ENCODE peak calls at places on chromosome 14, in six cellular contexts. S, A, K, I, D and X are unnamed samples.

GRCh38 chr14:72682188-72682587 is 211.7 kb downstream of the DPF3 start:
- DNase-seq in K (no peak), A (no peak), I (no peak), D (no peak), S (no peak), X (no peak)

GRCh38 chr14:72104011-72104613 is 171.9 kb downstream of the RGS6 start:
- DNase-seq in A (no peak), S (peak), K (no peak), I (peak), D (no peak), X (no peak)

GRCh38 chr14:44271006-44271405 is 236.1 kb downstream of the FSCB start:
- DNase-seq in S (no peak), A (no peak), I (no peak), D (no peak), K (no peak), X (no peak)

GRCh38 chr14:88277205-88277604 is 45.9 kb downstream of the KCNK10 start:
- DNase-seq in S (no peak), I (no peak), A (no peak), K (no peak), D (no peak), X (no peak)

GRCh38 chr14:32166029-32166428 is 35.8 kb upstream of the RNU6-7 start:
- DNase-seq in A (no peak), S (no peak), I (no peak), K (no peak), D (no peak), X (no peak)

GRCh38 chr14:52683985-52684520 is 11.3 kb downstream of the ERO1A start:
- DNase-seq in D (no peak), S (no peak), A (no peak), K (no peak), I (no peak), X (no peak)

GRCh38 chr14:32077081-32078029 is at the start of gene ARHGAP5:
- DNase-seq in I (peak), S (peak), D (no peak), K (no peak), A (no peak), X (peak)

GRCh38 chr14:104527857-104528459 is 51.6 kb upstream of the C14orf180 start:
- DNase-seq in K (no peak), A (no peak), D (no peak), I (no peak), S (no peak), X (no peak)

GRCh38 chr14:79730911-79731310 is 480.4 kb downstream of the DIO2 start:
- DNase-seq in A (no peak), D (no peak), S (no peak), K (no peak), I (no peak), X (no peak)

GRCh38 chr14:90487031-90487430 is 90.2 kb downstream of the CALM1 start:
- DNase-seq in D (peak), K (no peak), S (no peak), I (peak), A (no peak), X (no peak)

GRCh38 chr14:104580961-104581360 is 1.4 kb downstream of the C14orf180 start:
- DNase-seq in K (peak), I (no peak), D (peak), S (no peak), A (no peak), X (no peak)

GRCh38 chr14:72049462-72049861 is 117.2 kb downstream of the RGS6 start:
- DNase-seq in K (no peak), I (no peak), A (no peak), S (peak), D (no peak), X (no peak)

GRCh38 chr14:102565331-102565887 is 27.0 kb upstream of the RCOR1 start:
- DNase-seq in K (no peak), A (peak), S (no peak), D (no peak), I (no peak), X (peak)

GRCh38 chr14:59704054-59704453 is 127.4 kb upstream of the CCDC175 start:
- DNase-seq in A (no peak), D (no peak), I (no peak), K (no peak), S (no peak), X (no peak)

GRCh38 chr14:37143500-37143874 is 28.9 kb downstream of the SLC25A21 start:
- DNase-seq in S (no peak), D (no peak), A (peak), K (no peak), I (no peak), X (no peak)

GRCh38 chr14:88463318-88463717 is 77.9 kb downstream of the SPATA7 start:
- DNase-seq in I (no peak), K (no peak), S (peak), A (no peak), D (no peak), X (no peak)

GRCh38 chr14:75991753-75992152 is 6.2 kb downstream of the IFT43 start:
- DNase-seq in K (no peak), I (no peak), D (no peak), A (no peak), S (no peak), X (no peak)

GRCh38 chr14:63713765-63714164 is 14.1 kb downstream of the SGPP1 start:
- DNase-seq in S (no peak), I (no peak), A (no peak), K (no peak), D (no peak), X (no peak)

GRCh38 chr14:106141242-106142220 is 615.1 kb downstream of the TMEM121 start:
- DNase-seq in D (no peak), A (no peak), S (peak), K (no peak), I (no peak), X (no peak)

GRCh38 chr14:61308198-61308597 is 13.2 kb upstream of the PRKCH start:
- DNase-seq in A (no peak), D (no peak), I (no peak), K (no peak), S (no peak), X (no peak)

GRCh38 chr14:90644882-90645281 is 171.3 kb downstream of the TTC7B start:
- DNase-seq in I (no peak), D (peak), K (no peak), A (peak), S (no peak), X (no peak)

GRCh38 chr14:85789506-85789905 is 259.6 kb downstream of the FLRT2 start:
- DNase-seq in A (no peak), S (no peak), I (no peak), K (no peak), D (no peak), X (no peak)

GRCh38 chr14:64198486-64198885 is 95.7 kb downstream of the ESR2 start:
- DNase-seq in S (no peak), A (no peak), I (no peak), K (no peak), D (no peak), X (no peak)

GRCh38 chr14:102481371-102481770 is 28.2 kb downstream of the ANKRD9 start:
- DNase-seq in I (no peak), K (no peak), A (no peak), D (no peak), S (no peak), X (no peak)

GRCh38 chr14:50060871-50061663 is 55.3 kb downstream of the VCPKMT start:
- DNase-seq in I (no peak), S (peak), K (peak), D (peak), A (peak), X (peak)

GRCh38 chr14:60654303-60654925 is 5.1 kb upstream of the SIX1 start:
- DNase-seq in S (no peak), I (no peak), A (no peak), D (no peak), K (no peak), X (no peak)

GRCh38 chr14:21088687-21089086 is 9.8 kb downstream of the ZNF219 start:
- DNase-seq in K (peak), D (no peak), A (no peak), S (no peak), I (no peak), X (no peak)

GRCh38 chr14:96698846-96699543 is 98.2 kb upstream of the VRK1 start:
- DNase-seq in S (peak), D (no peak), K (no peak), I (no peak), A (no peak), X (no peak)

GRCh38 chr14:91255820-91256219 is 11.3 kb upstream of the GPR68 start:
- DNase-seq in K (no peak), A (no peak), I (no peak), S (no peak), D (no peak), X (no peak)

GRCh38 chr14:105292810-105293711 is 7.7 kb downstream of the BRF1 start:
- DNase-seq in S (no peak), D (no peak), A (no peak), K (no peak), I (no peak), X (no peak)

GRCh38 chr14:20707622-20708021 is 19.1 kb downstream of the ANG start:
- DNase-seq in D (no peak), S (no peak), K (no peak), I (no peak), A (no peak), X (no peak)

GRCh38 chr14:101721111-101721510 is 40.4 kb upstream of the PPP2R5C start:
- DNase-seq in I (no peak), D (no peak), S (no peak), A (no peak), K (no peak), X (no peak)

GRCh38 chr14:104941508-104942365 is 17.1 kb downstream of the PLD4 start:
- DNase-seq in S (no peak), K (no peak), I (peak), D (peak), A (no peak), X (no peak)

GRCh38 chr14:43981135-43981787 is 525.8 kb downstream of the FSCB start:
- DNase-seq in A (no peak), D (no peak), K (no peak), I (no peak), S (no peak), X (no peak)

DNA sequence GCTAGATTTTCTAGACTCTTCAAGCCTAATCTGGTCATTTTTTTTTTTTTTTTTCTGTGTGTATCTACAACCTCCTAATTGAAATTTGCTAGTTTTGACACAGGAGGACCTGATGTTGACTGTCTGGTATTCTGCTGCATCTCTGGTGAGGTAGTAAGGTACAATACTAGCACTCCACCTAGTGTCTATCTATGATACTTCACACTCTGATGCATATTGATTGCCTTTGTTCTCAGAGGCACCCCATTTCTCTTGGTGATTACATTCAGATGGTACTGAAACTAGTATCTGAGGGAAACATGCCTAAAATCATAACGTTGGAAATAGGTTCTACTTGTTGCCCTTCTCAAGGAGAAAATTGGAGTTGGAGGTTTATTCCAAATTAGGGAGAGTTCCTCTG is 930.5 kb upstream of the NOVA1 start:
- DNase-seq in I (no peak), D (no peak), K (no peak), S (no peak), A (no peak), X (no peak)
- TF ChIP-seq CTCF in I (peak), D (peak), K (no peak), S (no peak), A (peak), X (no peak)

GRCh38 chr14:23076785-23077408 is 18.0 kb downstream of the ACIN1 start:
- DNase-seq in D (no peak), A (no peak), S (no peak), I (no peak), K (no peak), X (no peak)
- TF ChIP-seq CTCF in D (peak), A (peak), S (peak), I (peak), K (no peak), X (peak)

DNA sequence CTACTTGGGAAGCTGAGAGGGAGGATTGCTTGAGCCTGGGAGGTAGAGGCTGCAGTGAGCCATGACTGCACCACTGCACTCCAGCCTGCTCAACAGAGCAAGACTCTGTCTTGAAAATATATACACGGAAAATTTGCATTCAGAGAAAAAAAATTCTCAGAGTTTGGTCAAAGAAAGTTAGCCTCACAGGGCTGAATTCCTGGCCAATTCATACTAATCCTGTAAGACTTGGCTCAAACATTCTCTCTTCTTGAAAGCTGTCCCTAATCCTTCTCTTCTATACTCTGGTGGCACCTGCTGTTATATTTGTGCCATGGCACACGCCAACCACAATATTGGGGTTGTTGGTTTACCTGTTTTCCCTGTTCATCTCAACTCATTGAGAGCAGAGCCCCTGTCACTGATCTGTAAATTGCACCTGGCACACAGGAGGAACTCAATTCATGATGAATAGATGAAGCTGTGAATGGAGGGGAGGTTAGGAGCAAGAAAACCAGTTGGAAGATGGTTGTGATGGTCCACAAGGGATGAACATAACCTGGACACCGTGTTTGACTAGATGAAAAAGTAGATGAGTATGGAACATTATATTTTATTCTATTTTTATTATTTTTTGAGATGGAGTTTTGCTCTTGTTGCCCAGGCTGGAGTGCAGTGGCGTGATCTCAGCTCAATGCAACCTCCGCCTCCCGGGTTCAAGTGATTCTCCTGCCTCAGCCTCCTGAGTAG is 36.8 kb upstream of the SPTSSA start:
- DNase-seq in D (no peak), S (peak), I (no peak), A (no peak), K (no peak), X (no peak)
- TF ChIP-seq CTCF in D (peak), S (peak), I (no peak), A (peak), K (no peak), X (peak)

DNA sequence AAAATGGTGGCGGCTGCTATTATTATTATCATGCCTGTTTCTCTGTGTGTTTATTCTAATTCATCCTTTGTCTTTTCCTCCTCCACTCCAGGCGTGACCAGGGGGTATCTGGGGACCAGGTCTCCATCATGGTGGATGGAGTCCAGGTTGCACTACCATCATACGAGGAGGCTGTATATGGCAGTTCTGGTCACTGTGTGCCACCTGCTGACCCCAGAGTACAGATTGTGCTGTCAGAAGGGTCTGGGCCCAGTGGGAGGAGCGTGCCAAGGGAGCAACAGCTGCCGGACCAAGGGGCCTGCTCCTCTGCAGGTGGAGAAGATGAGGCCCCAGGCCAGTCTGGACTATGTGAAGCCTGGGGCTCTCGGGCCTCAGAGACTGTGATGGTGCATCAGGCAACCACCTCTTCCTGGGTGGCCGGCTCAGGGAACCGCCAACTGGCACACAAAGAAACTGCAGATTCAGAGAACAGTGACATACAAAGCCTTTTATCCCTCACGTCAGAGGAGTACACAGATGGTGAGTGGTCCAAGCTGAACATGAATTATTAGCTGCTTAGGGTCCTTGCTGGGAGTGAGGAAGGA is 58.3 kb upstream of the SRSF5 start:
- DNase-seq in D (no peak), S (no peak), A (no peak), K (no peak), I (peak), X (no peak)
- TF ChIP-seq CTCF in D (no peak), S (no peak), A (no peak), K (no peak), I (no peak), X (peak)

GRCh38 chr14:100419856-100420255 is 96.7 kb downstream of the SLC25A47 start:
- DNase-seq in I (peak), K (no peak), S (no peak), A (no peak), D (no peak), X (no peak)
- TF ChIP-seq CTCF in I (peak), K (no peak), S (no peak), A (no peak), D (no peak), X (no peak)

GRCh38 chr14:51681411-51681810 is 29.7 kb downstream of the FRMD6 start:
- DNase-seq in S (no peak), I (no peak), D (no peak), A (no peak), K (no peak), X (no peak)

GRCh38 chr14:51682411-51682810 is 30.7 kb downstream of the FRMD6 start:
- DNase-seq in D (no peak), S (no peak), A (no peak), K (no peak), I (no peak), X (no peak)

GRCh38 chr14:51677738-51678137 is 26.0 kb downstream of the FRMD6 start:
- DNase-seq in A (no peak), D (no peak), S (no peak), I (no peak), K (no peak), X (no peak)

GRCh38 chr14:51677276-51677675 is 25.6 kb downstream of the FRMD6 start:
- DNase-seq in K (no peak), D (no peak), A (no peak), I (no peak), S (no peak), X (no peak)

DNA sequence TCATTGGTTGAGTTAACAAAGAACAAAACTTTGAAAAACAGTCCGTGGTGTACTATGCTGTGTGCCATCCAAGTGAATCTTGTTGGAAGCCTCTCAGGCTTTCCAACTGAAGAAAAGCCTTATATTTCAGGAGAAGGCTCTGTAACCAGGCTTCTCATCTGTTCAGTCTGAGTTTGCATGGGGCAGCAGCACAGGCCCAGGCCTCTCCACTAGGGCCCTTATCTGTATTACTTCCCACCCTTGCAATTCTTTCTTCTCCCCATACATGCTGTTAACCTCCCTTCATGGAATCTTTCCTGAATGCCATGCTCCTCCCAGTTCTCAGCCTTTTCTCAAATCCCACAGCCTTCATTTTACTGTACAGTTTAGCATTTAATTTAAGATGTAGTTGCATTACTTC is 28.3 kb downstream of the FRMD6 start:
- DNase-seq in K (no peak), D (no peak), I (no peak), S (no peak), A (no peak), X (no peak)
- TF ChIP-seq CTCF in K (no peak), D (no peak), I (no peak), S (no peak), A (no peak), X (no peak)

GRCh38 chr14:55298423-55298822 is 27.2 kb downstream of the FBXO34 start:
- DNase-seq in S (no peak), A (no peak), I (no peak), K (no peak), D (no peak), X (no peak)

GRCh38 chr14:55302367-55302766 is 31.1 kb downstream of the FBXO34 start:
- DNase-seq in D (no peak), K (no peak), A (no peak), I (no peak), S (no peak), X (no peak)

GRCh38 chr14:55301722-55302121 is 30.5 kb downstream of the FBXO34 start:
- DNase-seq in A (no peak), K (no peak), S (no peak), D (no peak), I (no peak), X (no peak)

GRCh38 chr14:55294603-55295002 is 23.4 kb downstream of the FBXO34 start:
- DNase-seq in K (no peak), D (no peak), A (no peak), I (no peak), S (no peak), X (no peak)

GRCh38 chr14:55297611-55298323 is 26.5 kb downstream of the FBXO34 start:
- DNase-seq in S (peak), D (no peak), A (no peak), K (no peak), I (no peak), X (no peak)
- TF ChIP-seq CTCF in S (peak), D (no peak), A (no peak), K (no peak), I (no peak), X (no peak)

GRCh38 chr14:69807192-69807591 is 10.2 kb upstream of the SLC10A1 start:
- DNase-seq in S (no peak), A (no peak), K (no peak), I (no peak), D (no peak), X (no peak)

GRCh38 chr14:69808919-69809808 is 12.1 kb upstream of the SLC10A1 start:
- DNase-seq in D (no peak), K (no peak), S (no peak), A (no peak), I (no peak), X (no peak)

GRCh38 chr14:69798339-69798735 is 1.3 kb upstream of the SLC10A1 start:
- DNase-seq in K (no peak), S (no peak), D (no peak), A (no peak), I (no peak), X (no peak)

GRCh38 chr14:69804902-69805301 is 7.9 kb upstream of the SLC10A1 start:
- DNase-seq in A (no peak), D (no peak), S (no peak), K (no peak), I (no peak), X (no peak)

DNA sequence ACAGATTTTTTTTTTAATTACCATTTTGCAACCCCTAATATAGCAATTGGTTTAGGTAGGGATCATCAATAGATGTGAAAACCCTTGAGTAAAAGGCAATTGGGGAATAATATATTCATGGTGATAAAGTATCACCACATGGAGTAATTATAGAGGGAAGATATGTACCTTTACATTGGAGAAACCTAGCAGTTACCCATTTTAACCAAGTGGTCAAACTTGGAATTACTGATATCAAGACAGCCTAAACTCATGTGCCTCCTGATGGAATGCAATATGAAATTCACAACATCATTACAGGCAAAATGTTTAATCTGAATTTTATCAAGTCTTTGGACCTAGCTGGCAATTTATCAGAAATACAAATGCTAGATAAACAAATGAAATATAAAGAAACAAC is 6.7 kb upstream of the SLC10A1 start:
- DNase-seq in K (no peak), A (no peak), S (no peak), I (no peak), D (no peak), X (no peak)
- TF ChIP-seq CTCF in K (no peak), A (no peak), S (no peak), I (peak), D (no peak), X (peak)